ENCODE peak calls at places on chromosomes 1 and 21, in four cellular contexts. B is aorta; C is T-helper 17 cell; L is activated T-cell treated with anti-CD3 and anti-CD28 coated beads, Interleukin-2, amount 50 U/mL, for 4 hours. I is an unnamed sample.

GRCh38 chr1:15058261-15058660 is 95.3 kb upstream of the TMEM51 start:
- ATAC-seq in L (no peak), B (no peak), C (no peak), I (no peak)

GRCh38 chr1:228089520-228090380 is 7.2 kb downstream of the ARF1 start:
- ATAC-seq in L (no peak), B (no peak), C (peak), I (peak)

GRCh38 chr1:64073705-64074104 is 129.7 kb upstream of the UBE2U start:
- ATAC-seq in C (no peak), B (no peak), L (no peak), I (no peak)

GRCh38 chr1:151702936-151703335 is 13.7 kb downstream of the CELF3 start:
- ATAC-seq in C (no peak), B (no peak), L (no peak), I (no peak)

GRCh38 chr21:28068455-28069358 is 924.0 kb downstream of the LTN1 start:
- ATAC-seq in C (no peak), L (no peak), B (no peak), I (no peak)

GRCh38 chr1:75234499-75235064 is 100.4 kb downstream of the LHX8 start:
- ATAC-seq in B (no peak), L (no peak), C (no peak), I (no peak)

GRCh38 chr1:231931846-231932454 is 305.4 kb downstream of the DISC1 start:
- ATAC-seq in C (peak), L (no peak), B (no peak), I (no peak)

GRCh38 chr1:48160486-48161132 is 61.9 kb upstream of the SLC5A9 start:
- ATAC-seq in L (no peak), B (no peak), C (no peak), I (no peak)

GRCh38 chr1:41151846-41152245 is 90.3 kb downstream of the SCMH1 start:
- ATAC-seq in B (no peak), C (no peak), L (no peak), I (no peak)

GRCh38 chr1:245894843-245895242 is 612.2 kb downstream of the SMYD3 start:
- ATAC-seq in C (no peak), B (no peak), L (no peak), I (no peak)

GRCh38 chr1:111516008-111516535 is 12.6 kb upstream of the ADORA3 start:
- ATAC-seq in C (peak), B (peak), L (peak), I (peak)

GRCh38 chr1:168372857-168373520 is 92.3 kb downstream of the TBX19 start:
- ATAC-seq in C (no peak), B (no peak), L (no peak), I (no peak)

GRCh38 chr1:167881786-167882185 is 32.1 kb downstream of the ADCY10 start:
- ATAC-seq in L (no peak), C (no peak), B (no peak), I (no peak)

GRCh38 chr1:93448292-93448982 is 519 bp downstream of the FNBP1L start:
- ATAC-seq in L (peak), B (peak), C (peak), I (peak)

GRCh38 chr1:92901699-92902405 is 59.4 kb downstream of the DIPK1A start:
- ATAC-seq in B (no peak), L (no peak), C (no peak), I (no peak)

GRCh38 chr1:8329439-8329838 is 11.5 kb downstream of the SLC45A1 start:
- ATAC-seq in L (no peak), B (peak), C (no peak), I (peak)

GRCh38 chr1:85607126-85607912 is 26.8 kb downstream of the CCN1 start:
- ATAC-seq in B (no peak), L (no peak), C (no peak), I (no peak)

I was measured in stimulated activated memory B cell treated with anti-CD40 and anti-IgM and Interleukin-4, amounts not matched to agents 10 μg/mL and 1 μg/mL and 100 μg/mL, for 72 hours.